ENCODE peak calls at places on chromosomes 11 and 22, in five cellular contexts. Z, U, T, F and Q are unnamed samples.
A peak's percentile ranks its signal among the peaks of the same experiment; 100 is the strongest.

GRCh38 chr11:112485280-112485679 is 224.6 kb upstream of the PLET1 start:
- DNase-seq in F (no peak), Z (no peak), T (no peak), U (no peak), Q (no peak)

GRCh38 chr11:68052137-68052873 is 13.5 kb downstream of the TCIRG1 start:
- DNase-seq in F (no peak), T (no peak), U (no peak), Z (no peak), Q (no peak)

GRCh38 chr22:45671783-45672563 is at the start of gene ATXN10:
- DNase-seq in U (peak; percentile 67), Z (peak; percentile 78), T (peak; percentile 20), F (peak; percentile 71), Q (peak; percentile 76)

GRCh38 chr11:66651011-66651410 is 12.5 kb downstream of the RBM4 start:
- DNase-seq in Z (no peak), U (no peak), F (no peak), T (no peak), Q (no peak)

GRCh38 chr11:17476317-17477083 is at the start of gene ABCC8:
- DNase-seq in F (no peak), T (peak; percentile 19), Z (peak; percentile 25), U (no peak), Q (peak; percentile 9)

GRCh38 chr11:105156231-105156630 is 16.7 kb upstream of the CARD18 start:
- DNase-seq in U (no peak), F (no peak), Z (no peak), T (no peak), Q (no peak)

GRCh38 chr11:108754901-108755625 is 90.2 kb downstream of the DDX10 start:
- DNase-seq in F (no peak), T (no peak), Z (no peak), U (no peak), Q (no peak)

GRCh38 chr22:27224485-27225364 is 567.3 kb downstream of the MIAT start:
- DNase-seq in Z (no peak), F (no peak), U (no peak), T (no peak), Q (no peak)

GRCh38 chr11:66317766-66318575 is 1.1 kb upstream of the CD248 start:
- DNase-seq in U (peak; percentile 76), F (no peak), Z (no peak), T (no peak), Q (no peak)

GRCh38 chr11:10591741-10592140 is 23.3 kb upstream of the LYVE1 start:
- DNase-seq in T (no peak), F (no peak), Z (no peak), U (no peak), Q (no peak)

GRCh38 chr22:17797721-17798559 is 23.7 kb upstream of the BID start:
- DNase-seq in U (no peak), Z (no peak), F (no peak), T (no peak), Q (no peak)

GRCh38 chr11:28757725-28758515 is 649.7 kb downstream of the METTL15 start:
- DNase-seq in U (no peak), Z (no peak), F (no peak), T (no peak), Q (no peak)

GRCh38 chr11:8098361-8098760 is 17.4 kb downstream of the TUB start:
- DNase-seq in T (no peak), F (no peak), Z (no peak), U (peak; percentile 12), Q (no peak)

GRCh38 chr11:117750357-117750756 is 46.7 kb downstream of the DSCAML1 start:
- DNase-seq in Z (no peak), T (no peak), F (no peak), U (no peak), Q (no peak)

GRCh38 chr11:134379241-134379640 is 32.8 kb downstream of the B3GAT1 start:
- DNase-seq in F (no peak), Z (no peak), T (no peak), U (no peak), Q (no peak)

GRCh38 chr22:50399751-50400331 is 56.7 kb downstream of the PPP6R2 start:
- DNase-seq in F (no peak), T (no peak), U (no peak), Z (no peak), Q (no peak)

GRCh38 chr11:67464411-67465189 is 4.5 kb downstream of the TMEM134 start:
- DNase-seq in F (peak; percentile 86), U (peak; percentile 95), Z (peak; percentile 86), T (peak; percentile 91), Q (peak; percentile 89)

GRCh38 chr11:33256031-33256807 is 962 bp upstream of the HIPK3 start:
- DNase-seq in F (no peak), T (peak; percentile 30), U (no peak), Z (no peak), Q (no peak)

GRCh38 chr11:33539659-33540249 is 160.9 kb downstream of the C11orf91 start:
- DNase-seq in Z (no peak), T (no peak), U (no peak), F (no peak), Q (no peak)

GRCh38 chr11:41954034-41954433 is 494.6 kb upstream of the LRRC4C start:
- DNase-seq in U (no peak), Z (no peak), F (no peak), T (no peak), Q (no peak)

GRCh38 chr11:109123811-109124787 is 297.9 kb upstream of the C11orf87 start:
- DNase-seq in F (no peak), Z (no peak), T (no peak), U (no peak), Q (no peak)

GRCh38 chr11:134275534-134276395 is at the start of gene GLB1L3:
- DNase-seq in U (no peak), Z (peak; percentile 86), T (no peak), F (peak; percentile 65), Q (no peak)

GRCh38 chr11:77049081-77049480 is 14.9 kb downstream of the B3GNT6 start:
- DNase-seq in T (no peak), F (no peak), U (no peak), Z (no peak), Q (no peak)

GRCh38 chr11:129230006-129230405 is 37.9 kb upstream of the ARHGAP32 start:
- DNase-seq in Z (no peak), F (no peak), T (no peak), U (no peak), Q (no peak)

GRCh38 chr11:102430158-102430836 is 22.3 kb downstream of the TMEM123 start:
- DNase-seq in T (no peak), F (no peak), Z (no peak), U (no peak), Q (no peak)

GRCh38 chr22:30327864-30328345 is 1.2 kb upstream of the TBC1D10A start:
- DNase-seq in F (no peak), T (no peak), Z (no peak), U (no peak), Q (no peak)

GRCh38 chr22:39989633-39990032 is 5.1 kb upstream of the FAM83F start:
- DNase-seq in Z (no peak), T (no peak), U (no peak), F (no peak), Q (no peak)

GRCh38 chr22:47456031-47456430 is 693.6 kb downstream of the TBC1D22A start:
- DNase-seq in T (no peak), U (no peak), Z (no peak), F (no peak), Q (no peak)

GRCh38 chr22:28479912-28480311 is 199.7 kb downstream of the TTC28 start:
- DNase-seq in U (no peak), Z (no peak), F (no peak), T (no peak), Q (no peak)

GRCh38 chr11:6856871-6857270 is 6.0 kb upstream of the OR10A2 start:
- DNase-seq in F (no peak), U (no peak), Z (no peak), T (no peak), Q (no peak)

GRCh38 chr22:37533995-37534394 is 14.8 kb upstream of the CARD10 start:
- DNase-seq in Z (no peak), F (no peak), U (no peak), T (peak; percentile 1), Q (no peak)

GRCh38 chr11:113554531-113554930 is 79.3 kb upstream of the DRD2 start:
- DNase-seq in F (no peak), T (no peak), Z (peak; percentile 33), U (no peak), Q (no peak)

GRCh38 chr22:36701166-36701713 is 2.3 kb downstream of the CACNG2 start:
- DNase-seq in Z (no peak), T (no peak), F (no peak), U (no peak), Q (no peak)